ENCODE peak calls at places on chromosomes 1 and 21, in four cellular contexts. U, F, B and O are unnamed samples. For H3K36me3, the result is how much of the 10 kb centered on the place peaks cover.

GRCh38 chr1:94745742-94746141 is 74.4 kb upstream of the SLC44A3 start:
- DNase-seq in U (no peak), B (no peak), F (no peak), O (no peak)

GRCh38 chr1:30126839-30127238 is 596.5 kb downstream of the MATN1 start:
- DNase-seq in U (no peak), F (no peak), B (peak), O (no peak)

GRCh38 chr1:208179303-208179702 is 64.9 kb downstream of the PLXNA2 start:
- DNase-seq in F (peak), B (peak), U (peak), O (no peak)

GRCh38 chr1:207903767-207904166 is 7.2 kb downstream of the CD34 start:
- DNase-seq in U (no peak), B (no peak), F (no peak), O (no peak)

GRCh38 chr1:19460535-19461351 is 24.6 kb downstream of the CAPZB start:
- DNase-seq in F (no peak), U (no peak), B (no peak), O (no peak)

GRCh38 chr21:39668369-39668768 is 55.6 kb downstream of the B3GALT5 start:
- DNase-seq in F (no peak), B (no peak), U (no peak), O (no peak)

GRCh38 chr1:239810071-239810481 is 281.6 kb upstream of the FMN2 start:
- DNase-seq in F (no peak), U (no peak), B (no peak), O (no peak)

GRCh38 chr1:207944571-207944970 is 33.6 kb upstream of the CD34 start:
- DNase-seq in B (no peak), F (no peak), U (no peak), O (no peak)

GRCh38 chr21:16587141-16587570 is 857.4 kb downstream of the USP25 start:
- DNase-seq in F (peak), B (peak), U (peak), O (no peak)

GRCh38 chr1:76668046-76668445 is 199.2 kb upstream of the ST6GALNAC5 start:
- DNase-seq in B (no peak), F (no peak), U (no peak), O (no peak)

GRCh38 chr1:235946570-235946981 is 79.9 kb upstream of the LYST start:
- DNase-seq in B (no peak), F (no peak), U (peak), O (no peak)

GRCh38 chr1:174580801-174581200 is 133.0 kb downstream of the GPR52 start:
- DNase-seq in F (no peak), U (no peak), B (no peak), O (no peak)

GRCh38 chr1:76687324-76688018 is 179.8 kb upstream of the ST6GALNAC5 start:
- DNase-seq in U (no peak), F (no peak), B (no peak), O (no peak)

GRCh38 chr1:160186734-160187133 is 3.6 kb upstream of the CASQ1 start:
- DNase-seq in U (no peak), B (no peak), F (no peak), O (no peak)

GRCh38 chr1:60757485-60757884 is 324.9 kb upstream of the NFIA start:
- DNase-seq in B (no peak), F (no peak), U (no peak), O (no peak)

GRCh38 chr21:37558676-37559204 is 192.2 kb downstream of the DYRK1A start:
- DNase-seq in U (no peak), B (no peak), F (no peak), O (no peak)

GRCh38 chr1:80540149-80540548 is 1260.6 kb upstream of the ADGRL2 start:
- DNase-seq in B (no peak), U (no peak), F (no peak), O (no peak)

GRCh38 chr1:156816561-156817328 is at the start of gene SH2D2A:
- DNase-seq in F (peak), B (peak), U (peak), O (no peak)

GRCh38 chr1:23701996-23702395 is 10.4 kb downstream of the RPL11 start:
- DNase-seq in B (no peak), F (no peak), U (no peak), O (no peak)

GRCh38 chr1:150161747-150162581 is 12.2 kb downstream of the PLEKHO1 start:
- DNase-seq in B (no peak), U (no peak), F (no peak), O (no peak)

GRCh38 chr1:159177273-159177907 is 6.0 kb downstream of the CADM3 start:
- DNase-seq in U (peak), F (no peak), B (peak), O (peak)

GRCh38 chr1:88877382-88877825 is 14.0 kb downstream of the GTF2B start:
- DNase-seq in U (no peak), F (no peak), B (no peak), O (peak)

GRCh38 chr1:200437088-200437487 is 27.3 kb upstream of the ZNF281 start:
- DNase-seq in F (no peak), U (no peak), B (no peak), O (no peak)

GRCh38 chr1:41523071-41523470 is 38.6 kb upstream of the EDN2 start:
- DNase-seq in B (no peak), U (no peak), F (no peak), O (no peak)

GRCh38 chr1:25163986-25164385 is 68.3 kb downstream of the SYF2 start:
- DNase-seq in F (no peak), B (no peak), U (no peak), O (no peak)

DNA sequence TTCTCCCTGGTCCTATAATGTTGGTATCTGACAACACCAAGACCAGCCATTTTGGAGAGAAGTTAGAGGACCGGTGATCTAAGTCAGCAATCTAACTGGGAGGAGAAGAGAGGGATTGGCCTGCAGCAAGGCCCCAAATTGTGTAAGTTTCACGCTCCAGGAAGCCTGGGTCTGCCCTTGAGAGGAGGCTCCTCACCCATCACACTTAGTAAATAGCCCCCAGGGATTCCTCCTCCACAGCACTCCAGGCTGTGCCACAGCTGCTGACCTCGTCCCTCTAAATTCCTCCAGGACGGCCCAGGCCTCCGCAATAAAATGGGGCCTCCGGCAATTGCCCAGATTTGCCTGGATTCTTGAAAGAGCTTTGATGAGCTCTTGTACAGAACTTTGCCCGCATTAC is 90.3 kb downstream of the LAMC2 start:
- DNase-seq in U (no peak), F (no peak), B (no peak), O (no peak)
- H3K36me3 ChIP-seq in U (under half), F (under half), B (under half), O (under half)

GRCh38 chr21:33835920-33836319 is 79.7 kb downstream of the ATP5PO start:
- DNase-seq in U (no peak), B (no peak), F (no peak), O (no peak)
- H3K36me3 ChIP-seq in U (under half), B (under half), F (under half), O (under half)

DNA sequence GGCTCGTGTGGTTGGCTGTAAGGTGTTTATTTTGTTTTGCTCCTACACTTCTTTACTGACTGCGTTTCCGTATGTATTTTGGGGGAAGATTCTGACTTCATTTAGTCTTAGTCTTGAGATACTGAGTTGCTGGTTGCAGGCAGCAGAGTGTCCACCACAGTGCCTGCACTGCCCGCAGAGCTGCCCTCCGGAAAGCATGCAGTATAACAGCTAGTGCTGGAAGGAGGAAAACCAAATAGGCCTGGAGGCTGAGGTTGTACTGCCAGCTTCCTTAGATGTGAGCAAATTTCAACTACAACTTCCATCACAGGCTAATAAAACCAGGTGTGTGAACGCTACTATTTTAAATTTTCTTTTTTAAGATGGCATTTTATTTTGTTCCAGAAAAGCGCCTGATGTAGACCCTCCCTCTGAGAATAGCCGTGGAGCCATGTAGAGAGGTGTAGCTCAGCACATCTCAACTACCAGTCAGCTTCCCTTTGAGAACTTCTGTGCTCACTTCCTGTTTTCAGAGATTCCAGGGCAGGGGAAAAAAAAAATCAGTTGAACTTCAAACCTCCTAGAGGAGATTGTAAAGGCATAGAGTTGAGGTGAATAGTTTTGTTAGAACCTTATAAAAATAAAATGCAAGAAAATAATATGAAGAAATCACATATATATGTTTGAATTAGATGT is 17.6 kb downstream of the LMO4 start:
- DNase-seq in U (no peak), F (no peak), B (no peak), O (no peak)
- H3K36me3 ChIP-seq in U (under half), F (under half), B (under half), O (under half)

GRCh38 chr1:15932612-15933011 is 43.3 kb downstream of the ZBTB17 start:
- DNase-seq in F (no peak), U (no peak), B (no peak), O (no peak)
- H3K36me3 ChIP-seq in F (under half), U (under half), B (under half), O (half or more)

GRCh38 chr1:55164906-55165305 is 50.3 kb downstream of the USP24 start:
- DNase-seq in U (no peak), B (no peak), F (no peak), O (no peak)

GRCh38 chr1:55170426-55170825 is 44.7 kb downstream of the USP24 start:
- DNase-seq in B (no peak), F (no peak), U (no peak), O (no peak)

GRCh38 chr1:55167224-55167623 is 47.9 kb downstream of the USP24 start:
- DNase-seq in B (no peak), U (no peak), F (no peak), O (no peak)

GRCh38 chr1:55169126-55169525 is 46.0 kb downstream of the USP24 start:
- DNase-seq in F (no peak), U (no peak), B (no peak), O (no peak)

GRCh38 chr1:55168353-55168752 is 46.8 kb downstream of the USP24 start:
- DNase-seq in B (no peak), F (no peak), U (no peak), O (no peak)
- H3K36me3 ChIP-seq in B (under half), F (under half), U (under half), O (under half)

DNA sequence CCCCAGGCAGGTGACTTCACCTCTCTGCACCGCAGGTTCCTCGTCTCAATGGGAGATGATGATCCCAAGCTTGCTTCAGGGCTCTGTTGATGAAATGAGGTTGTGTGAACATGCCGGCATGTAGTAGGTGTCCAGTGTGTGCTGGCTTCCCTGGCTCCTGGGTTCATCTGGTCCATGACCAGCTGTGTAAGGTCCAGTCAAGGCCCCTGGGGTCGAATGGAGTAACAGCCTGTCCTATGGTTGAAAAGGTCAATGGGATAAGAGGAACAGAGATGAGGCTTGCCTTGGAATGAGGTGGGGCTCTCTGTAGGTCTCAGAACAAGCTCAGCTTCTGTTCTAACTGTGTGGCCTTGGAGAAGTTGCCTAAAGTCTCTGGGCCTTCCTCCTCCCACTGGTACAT is 26.5 kb downstream of the RPS6KA1 start:
- DNase-seq in U (no peak), F (no peak), B (no peak), O (no peak)
- H3K36me3 ChIP-seq in U (under half), F (under half), B (under half), O (under half)

GRCh38 chr1:36175137-36176095 is 19.5 kb downstream of the MAP7D1 start:
- DNase-seq in B (peak), U (no peak), F (peak), O (no peak)
- H3K36me3 ChIP-seq in B (under half), U (under half), F (under half), O (half or more)

DNA sequence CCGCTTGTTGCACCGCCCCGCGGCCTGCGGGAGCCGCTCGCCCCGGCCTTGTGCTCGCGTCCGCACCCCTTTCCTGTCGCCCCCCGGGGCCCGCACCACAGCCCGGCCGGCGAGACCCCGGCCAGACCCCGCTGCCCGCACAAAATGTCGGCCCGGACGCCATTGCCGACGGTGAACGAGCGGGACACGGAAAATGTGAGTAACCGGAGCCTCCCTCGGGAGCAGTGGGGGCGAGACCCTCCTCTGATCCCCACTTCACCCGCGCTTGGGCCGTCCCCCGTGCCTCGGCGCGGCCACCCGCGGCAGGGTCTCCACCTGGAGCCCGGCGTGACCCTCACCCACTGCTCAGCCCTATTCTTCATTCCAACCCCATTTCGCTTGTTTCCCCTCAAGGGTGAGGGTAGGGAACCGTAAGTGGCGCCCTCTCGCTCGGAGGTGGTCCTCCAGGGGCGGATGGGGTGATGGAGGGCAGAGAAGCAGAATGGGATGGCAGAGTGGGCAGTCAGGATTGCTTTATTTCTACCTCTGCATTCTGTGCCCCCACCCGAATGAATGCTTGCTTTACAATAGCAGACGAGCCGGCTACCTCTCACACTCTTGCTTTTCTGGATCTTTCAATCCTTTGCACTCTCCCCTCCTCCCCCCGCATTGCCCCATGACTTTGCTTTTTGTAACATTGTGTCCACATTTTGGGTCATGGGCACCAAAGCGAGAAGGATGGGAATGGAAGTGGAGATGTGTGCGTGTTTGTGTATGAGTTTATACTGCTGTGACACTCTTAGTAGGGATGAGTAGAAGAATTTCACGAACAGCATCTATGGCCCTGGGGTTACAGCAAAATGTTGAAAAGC is 968 bp downstream of the MARK1 start:
- DNase-seq in F (no peak), U (peak), B (peak), O (no peak)
- H3K36me3 ChIP-seq in F (under half), U (under half), B (under half), O (under half)

DNA sequence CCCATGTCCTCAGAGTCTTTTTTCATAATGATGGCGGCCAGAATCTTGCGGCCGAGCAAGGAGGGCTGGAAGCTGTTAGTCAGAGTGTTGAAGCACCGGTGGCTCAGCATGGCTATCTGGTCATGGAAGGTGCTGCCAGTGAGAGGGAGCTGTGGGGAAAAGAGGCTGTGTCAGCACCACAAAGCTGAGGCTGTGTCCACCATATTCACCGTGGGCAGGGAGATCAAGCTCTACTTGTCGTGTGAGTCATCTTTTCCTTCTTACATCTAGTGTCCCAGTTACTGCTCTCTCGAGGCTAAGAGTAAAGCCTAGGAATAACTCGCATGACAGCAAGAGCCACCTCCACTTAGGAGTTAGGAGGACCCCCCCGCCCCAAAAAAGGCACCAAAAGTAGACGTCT is 18.2 kb downstream of the ADAR start:
- DNase-seq in F (no peak), B (no peak), U (no peak), O (no peak)
- H3K36me3 ChIP-seq in F (half or more), B (under half), U (half or more), O (half or more)

GRCh38 chr1:35451125-35451528 is 106.1 kb downstream of the KIAA0319L start:
- DNase-seq in F (peak), U (peak), B (peak), O (peak)
- H3K36me3 ChIP-seq in F (under half), U (under half), B (under half), O (half or more)